ENCODE peak calls at places on chromosomes 2 and 18, in six cellular contexts. L, A, D, S, G and W are unnamed samples.

GRCh38 chr2:85889648-85890281 is 975 bp upstream of the ST3GAL5 start:
- DNase-seq in L (no peak), A (no peak), D (no peak), S (no peak), G (no peak), W (no peak)

GRCh38 chr2:136051001-136051724 is 65.7 kb upstream of the DARS1 start:
- DNase-seq in L (no peak), A (no peak), D (no peak), S (no peak), G (no peak), W (no peak)

GRCh38 chr2:238439093-238439849 is 12.5 kb downstream of the ASB1 start:
- DNase-seq in L (peak), A (no peak), D (peak), S (no peak), G (no peak), W (peak)

GRCh38 chr2:3044587-3045317 is 332.9 kb downstream of the EIPR1 start:
- DNase-seq in L (no peak), A (no peak), D (no peak), S (no peak), G (no peak), W (no peak)

GRCh38 chr2:209661286-209661685 is 110.3 kb upstream of the UNC80 start:
- DNase-seq in L (no peak), A (no peak), D (no peak), S (peak), G (no peak), W (no peak)

GRCh38 chr2:105739408-105739807 is 5.3 kb upstream of the NCK2 start:
- DNase-seq in L (no peak), A (no peak), D (no peak), S (no peak), G (no peak), W (no peak)

GRCh38 chr2:170026361-170026760 is 151.6 kb upstream of the MYO3B start:
- DNase-seq in L (no peak), A (no peak), D (no peak), S (no peak), G (no peak), W (no peak)

GRCh38 chr2:157786663-157787363 is 89.3 kb downstream of the ACVR1 start:
- DNase-seq in L (no peak), A (no peak), D (no peak), S (no peak), G (no peak), W (no peak)

GRCh38 chr18:58097127-58097906 is 53.3 kb downstream of the NEDD4L start:
- DNase-seq in L (no peak), A (no peak), D (no peak), S (no peak), G (no peak), W (peak)

GRCh38 chr2:212448698-212449097 is 89.9 kb downstream of the ERBB4 start:
- DNase-seq in L (no peak), A (no peak), D (no peak), S (no peak), G (no peak), W (no peak)

GRCh38 chr18:37577051-37577611 is 11.5 kb upstream of the CELF4 start:
- DNase-seq in L (no peak), A (no peak), D (no peak), S (no peak), G (peak), W (no peak)

GRCh38 chr2:120955427-120955826 is 219.8 kb downstream of the GLI2 start:
- DNase-seq in L (no peak), A (no peak), D (no peak), S (no peak), G (no peak), W (peak)